ENCODE peak calls at places on chromosomes 16 and 17, in seven cellular contexts. G is HCT116; R is adipocyte; Z is kidney tubule cell; T is globus pallidus; Y is iris pigment epithelial cell; B is activated CD8-positive, alpha-beta T cell treated with anti-CD3 and anti-CD28 coated beads for 36 hours. M is an unnamed sample.

GRCh38 chr17:36941265-36942021 is 4.2 kb downstream of the LHX1 start:
- DNase-seq in G (no peak), R (no peak), Z (no peak), T (no peak), Y (no peak), B (no peak), M (no peak)

GRCh38 chr16:49855822-49856740 is at the start of gene ZNF423:
- DNase-seq in G (no peak), R (no peak), Z (no peak), T (no peak), Y (no peak), B (no peak), M (no peak)

GRCh38 chr16:66741131-66741900 is 10.1 kb downstream of the DYNC1LI2 start:
- DNase-seq in G (peak), R (peak), Z (peak), T (peak), Y (peak), B (no peak), M (peak)

GRCh38 chr17:75753514-75754377 is 11.2 kb downstream of the GALK1 start:
- DNase-seq in G (no peak), R (peak), Z (peak), T (peak), Y (peak), B (peak), M (no peak)

GRCh38 chr16:50209548-50210265 is 56.6 kb downstream of the TENT4B start:
- DNase-seq in G (no peak), R (peak), Z (peak), T (peak), Y (no peak), B (no peak), M (no peak)

GRCh38 chr16:60091479-60091878 is 1357.4 kb upstream of the GOT2 start:
- DNase-seq in G (no peak), R (no peak), Z (no peak), T (no peak), Y (no peak), B (no peak), M (no peak)

GRCh38 chr16:66291833-66292232 is 74.7 kb upstream of the CDH5 start:
- DNase-seq in G (no peak), R (no peak), Z (no peak), T (no peak), Y (no peak), B (no peak), M (no peak)

GRCh38 chr17:11094377-11094776 is 146.6 kb upstream of the SHISA6 start:
- DNase-seq in G (no peak), R (no peak), Z (no peak), T (no peak), Y (no peak), B (no peak), M (no peak)

GRCh38 chr16:27726621-27727275 is 176.8 kb downstream of the KATNIP start:
- DNase-seq in G (no peak), R (no peak), Z (no peak), T (no peak), Y (peak), B (no peak), M (no peak)

GRCh38 chr16:75281826-75282225 is 30.4 kb upstream of the BCAR1 start:
- DNase-seq in G (no peak), R (no peak), Z (no peak), T (no peak), Y (no peak), B (no peak), M (no peak)

GRCh38 chr17:67717192-67717623 is 528 bp upstream of the NOL11 start:
- DNase-seq in G (peak), R (no peak), Z (no peak), T (no peak), Y (no peak), B (no peak), M (no peak)

GRCh38 chr16:15701975-15702970 is 52.2 kb downstream of the NDE1 start:
- DNase-seq in G (no peak), R (peak), Z (no peak), T (no peak), Y (peak), B (no peak), M (no peak)

GRCh38 chr17:82603981-82604448 is 44.2 kb downstream of the WDR45B start:
- DNase-seq in G (no peak), R (no peak), Z (peak), T (peak), Y (peak), B (peak), M (no peak)